ENCODE peak calls at places on chromosome 12, in five cellular contexts. X is H9; D is effector memory CD4-positive, alpha-beta T cell; J is A549; U is aorta. I is an unnamed sample.

GRCh38 chr12:73892181-73892580 is 645.5 kb upstream of the ATXN7L3B start:
- DNase-seq in X (no peak), D (no peak), J (no peak), U (no peak), I (no peak)

GRCh38 chr12:93976024-93976423 is 172.4 kb upstream of the PLXNC1 start:
- DNase-seq in X (no peak), D (no peak), J (no peak), U (no peak), I (no peak)

GRCh38 chr12:101697930-101698781 is 716 bp downstream of the CHPT1 start:
- DNase-seq in X (peak; percentile 40), D (no peak), J (peak; percentile 37), U (peak; percentile 62), I (peak; percentile 4)

GRCh38 chr12:131371580-131372475 is 339.1 kb upstream of the SFSWAP start:
- DNase-seq in X (no peak), D (no peak), J (no peak), U (no peak), I (no peak)

GRCh38 chr12:9347328-9348127 is 139.3 kb upstream of the PZP start:
- DNase-seq in X (peak; percentile 11), D (no peak), J (no peak), U (no peak), I (no peak)

GRCh38 chr12:124097681-124098080 is 124.7 kb downstream of the ZNF664 start:
- DNase-seq in X (no peak), D (no peak), J (no peak), U (no peak), I (no peak)

GRCh38 chr12:46562625-46563228 is 190.2 kb upstream of the SLC38A2 start:
- DNase-seq in X (no peak), D (no peak), J (no peak), U (no peak), I (no peak)

GRCh38 chr12:88509851-88510250 is 70.4 kb downstream of the KITLG start:
- DNase-seq in X (no peak), D (no peak), J (no peak), U (no peak), I (no peak)

GRCh38 chr12:86837246-86837645 is 581.1 kb upstream of the MGAT4C start:
- DNase-seq in X (no peak), D (no peak), J (no peak), U (no peak), I (no peak)

GRCh38 chr12:76010732-76011458 is 20.7 kb downstream of the PHLDA1 start:
- DNase-seq in X (no peak), D (no peak), J (no peak), U (no peak), I (no peak)

GRCh38 chr12:40616383-40616900 is 75.8 kb upstream of the CNTN1 start:
- DNase-seq in X (no peak), D (no peak), J (no peak), U (no peak), I (no peak)

GRCh38 chr12:4900327-4900726 is 9.4 kb upstream of the KCNA1 start:
- DNase-seq in X (no peak), D (no peak), J (no peak), U (no peak), I (no peak)

GRCh38 chr12:52183544-52183910 is 8.3 kb downstream of the KRT80 start:
- DNase-seq in X (no peak), D (no peak), J (no peak), U (no peak), I (no peak)

GRCh38 chr12:88624911-88625310 is 44.6 kb upstream of the KITLG start:
- DNase-seq in X (no peak), D (no peak), J (no peak), U (no peak), I (no peak)

GRCh38 chr12:87930652-87931051 is 98.5 kb downstream of the C12orf50 start:
- DNase-seq in X (no peak), D (no peak), J (no peak), U (no peak), I (no peak)

GRCh38 chr12:105205322-105206048 is 30.5 kb downstream of the APPL2 start:
- DNase-seq in X (no peak), D (no peak), J (no peak), U (no peak), I (no peak)

GRCh38 chr12:33116284-33116683 is 219.7 kb upstream of the PKP2 start:
- DNase-seq in X (no peak), D (no peak), J (no peak), U (no peak), I (no peak)

GRCh38 chr12:85130631-85131030 is 94.5 kb downstream of the LRRIQ1 start:
- DNase-seq in X (no peak), D (no peak), J (no peak), U (no peak), I (no peak)

GRCh38 chr12:55929306-55929791 is 1.6 kb upstream of the DGKA start:
- DNase-seq in X (no peak), D (peak; percentile 88), J (no peak), U (peak; percentile 55), I (peak; percentile 93)

GRCh38 chr12:67299936-67300335 is 30.8 kb downstream of the CAND1 start:
- DNase-seq in X (no peak), D (no peak), J (no peak), U (no peak), I (no peak)

GRCh38 chr12:109764123-109764522 is 50.5 kb downstream of the FAM222A start:
- DNase-seq in X (peak; percentile 37), D (no peak), J (no peak), U (peak; percentile 12), I (no peak)

GRCh38 chr12:85156569-85156968 is 120.4 kb downstream of the LRRIQ1 start:
- DNase-seq in X (no peak), D (no peak), J (no peak), U (no peak), I (no peak)

DNA sequence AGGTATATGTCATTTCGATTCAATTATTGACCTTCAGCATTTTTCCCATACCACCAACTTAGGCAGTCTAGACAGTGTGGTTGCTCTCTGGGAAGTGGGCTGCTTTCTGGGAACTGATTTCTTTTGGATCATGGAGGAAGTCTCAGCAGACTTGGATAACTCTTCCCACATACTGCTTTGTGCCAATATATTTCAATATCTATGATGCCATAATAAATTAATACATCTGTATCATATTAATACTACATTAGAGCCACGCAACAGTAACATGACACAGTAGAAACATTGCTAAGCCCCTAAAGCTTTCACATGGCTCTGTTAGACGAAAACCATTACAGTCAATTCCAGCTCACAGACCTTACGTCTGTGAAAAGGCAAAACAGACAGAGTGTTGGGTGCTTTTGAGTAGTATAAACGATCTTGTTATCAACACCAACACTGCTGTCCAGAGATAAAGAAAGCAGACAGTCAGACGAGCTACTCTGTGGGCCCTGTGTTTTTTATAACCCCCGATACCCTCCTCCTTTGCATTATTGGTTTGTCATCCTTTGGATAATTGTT is 439.8 kb downstream of the ADAMTS20 start:
- DNase-seq in X (no peak), D (no peak), J (no peak), U (no peak), I (no peak)
- H3K27ac ChIP-seq in X (no peak overlapping the region), D (no peak overlapping the region), J (no peak overlapping the region), U (no peak overlapping the region), I (no peak overlapping the region)

DNA sequence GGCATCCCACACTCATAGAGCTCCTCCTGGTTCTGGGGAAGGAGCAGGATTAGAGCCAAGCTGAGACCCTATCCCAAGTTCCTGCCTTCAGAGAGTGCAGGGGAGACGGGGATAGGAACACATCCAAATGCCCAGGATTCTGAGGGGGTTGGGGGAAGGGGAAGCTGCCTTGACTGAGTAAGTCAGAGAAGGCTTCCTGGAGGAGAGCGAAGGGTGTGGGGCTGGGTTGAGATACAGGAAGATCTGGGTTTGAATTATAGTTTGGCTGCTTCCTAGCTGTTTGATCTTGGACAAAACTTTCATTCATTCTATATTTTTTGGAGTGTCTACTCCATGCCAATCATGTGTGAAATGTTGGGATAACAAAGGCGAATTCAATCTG is 8.0 kb upstream of the AQP2 start:
- DNase-seq in X (no peak), D (no peak), J (no peak), U (no peak), I (no peak)
- H3K27ac ChIP-seq in X (no peak overlapping the region), D (no peak overlapping the region), J (no peak overlapping the region), U (no peak overlapping the region), I (no peak overlapping the region)

GRCh38 chr12:47903927-47904646 is 707 bp downstream of the VDR start:
- DNase-seq in X (peak; percentile 53), D (peak; percentile 50), J (peak; percentile 38), U (peak; percentile 86), I (peak; percentile 32)
- H3K27ac ChIP-seq in X (no peak overlapping the region), D (no peak overlapping the region), J (peak overlapping the region; percentile 63), U (no peak overlapping the region), I (peak overlapping the region; percentile 36)

DNA sequence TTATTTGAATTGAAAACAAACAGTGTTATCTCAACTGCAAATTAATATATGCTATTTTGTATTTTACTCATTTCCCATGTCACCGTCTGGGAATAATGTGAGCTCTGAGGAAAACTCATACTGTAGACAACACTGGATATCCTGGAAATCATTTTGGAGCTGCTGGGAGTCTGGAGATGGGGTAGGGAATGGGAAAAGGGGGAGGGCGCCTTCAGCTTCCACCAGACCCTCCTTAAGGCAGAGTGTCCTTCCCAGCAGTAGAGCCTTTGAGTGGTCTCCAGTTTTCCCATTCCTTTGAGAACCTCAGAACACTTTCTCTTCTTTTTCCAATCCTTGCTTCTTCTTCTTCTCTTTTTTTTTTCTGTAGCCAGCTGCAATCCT is 5.4 kb upstream of the LRIG3 start:
- DNase-seq in X (no peak), D (no peak), J (no peak), U (no peak), I (no peak)
- H3K27ac ChIP-seq in X (no peak overlapping the region), D (no peak overlapping the region), J (no peak overlapping the region), U (no peak overlapping the region), I (no peak overlapping the region)

DNA sequence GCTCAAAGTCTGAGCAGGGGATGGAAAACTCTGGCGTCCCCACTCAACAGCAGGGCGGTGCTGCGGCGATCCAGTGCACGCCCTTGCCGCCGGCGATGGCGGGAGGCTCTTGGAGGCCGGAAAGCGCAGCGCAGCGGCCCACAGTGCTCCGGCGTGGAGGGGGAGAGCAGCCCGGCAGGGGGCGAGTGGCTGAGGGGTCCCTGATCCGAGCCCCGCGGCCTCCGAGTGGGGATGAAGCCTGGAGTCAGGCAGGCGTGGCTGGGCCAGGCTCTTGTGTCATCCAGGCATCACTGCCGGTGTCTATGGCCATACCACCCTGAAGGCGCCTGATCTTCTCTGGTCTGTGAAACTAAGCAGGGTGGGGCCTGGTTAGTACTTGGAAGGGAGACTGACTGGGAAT is 183.1 kb downstream of the ALG10 start:
- DNase-seq in X (no peak), D (no peak), J (no peak), U (no peak), I (no peak)
- H3K27ac ChIP-seq in X (no peak overlapping the region), D (no peak overlapping the region), J (no peak overlapping the region), U (no peak overlapping the region), I (no peak overlapping the region)

GRCh38 chr12:57079821-57080220 is 1.2 kb upstream of the NEMP1 start:
- DNase-seq in X (no peak), D (no peak), J (no peak), U (no peak), I (no peak)
- H3K27ac ChIP-seq in X (no peak overlapping the region), D (no peak overlapping the region), J (peak overlapping the region; percentile 69), U (peak overlapping the region; percentile 87), I (peak overlapping the region; percentile 54)

I was measured in CD4-positive, alpha-beta memory T cell.